ENCODE peak calls at places on chromosomes 1 and 21, in six cellular contexts. Q, R, B, J, K and L are unnamed samples.

GRCh38 chr1:33096358-33097005 is 15.5 kb downstream of the AZIN2 start:
- DNase-seq in Q (no peak), R (no peak), B (no peak), J (peak; percentile 37), K (no peak), L (no peak)

GRCh38 chr1:61181016-61181560 is 98.7 kb downstream of the NFIA start:
- DNase-seq in Q (no peak), R (no peak), B (no peak), J (no peak), K (no peak), L (no peak)

GRCh38 chr21:42118901-42119300 is 47.8 kb downstream of the UMODL1 start:
- DNase-seq in Q (no peak), R (no peak), B (no peak), J (no peak), K (no peak), L (no peak)

GRCh38 chr1:177790566-177790965 is 179.3 kb downstream of the SEC16B start:
- DNase-seq in Q (no peak), R (no peak), B (no peak), J (no peak), K (no peak), L (no peak)

GRCh38 chr1:226725870-226726212 is 13.2 kb downstream of the ITPKB start:
- DNase-seq in Q (no peak), R (no peak), B (no peak), J (no peak), K (no peak), L (no peak)

GRCh38 chr1:53715478-53715877 is 23.5 kb downstream of the GLIS1 start:
- DNase-seq in Q (no peak), R (no peak), B (no peak), J (no peak), K (peak; percentile 32), L (no peak)

GRCh38 chr1:35573198-35573775 is at the start of gene TFAP2E:
- DNase-seq in Q (peak; percentile 88), R (no peak), B (no peak), J (peak; percentile 46), K (peak; percentile 57), L (no peak)

GRCh38 chr21:16280731-16281130 is 550.9 kb downstream of the USP25 start:
- DNase-seq in Q (no peak), R (no peak), B (no peak), J (no peak), K (no peak), L (no peak)

GRCh38 chr1:20491178-20491577 is 5.2 kb upstream of the CAMK2N1 start:
- DNase-seq in Q (no peak), R (no peak), B (peak; percentile 35), J (no peak), K (no peak), L (no peak)

GRCh38 chr21:36839123-36839522 is 127.3 kb downstream of the HLCS start:
- DNase-seq in Q (no peak), R (no peak), B (no peak), J (peak; percentile 68), K (no peak), L (no peak)

GRCh38 chr1:19704247-19705113 is 39.8 kb downstream of the HTR6 start:
- DNase-seq in Q (peak; percentile 79), R (peak; percentile 80), B (peak; percentile 78), J (peak; percentile 70), K (peak; percentile 75), L (no peak)

DNA sequence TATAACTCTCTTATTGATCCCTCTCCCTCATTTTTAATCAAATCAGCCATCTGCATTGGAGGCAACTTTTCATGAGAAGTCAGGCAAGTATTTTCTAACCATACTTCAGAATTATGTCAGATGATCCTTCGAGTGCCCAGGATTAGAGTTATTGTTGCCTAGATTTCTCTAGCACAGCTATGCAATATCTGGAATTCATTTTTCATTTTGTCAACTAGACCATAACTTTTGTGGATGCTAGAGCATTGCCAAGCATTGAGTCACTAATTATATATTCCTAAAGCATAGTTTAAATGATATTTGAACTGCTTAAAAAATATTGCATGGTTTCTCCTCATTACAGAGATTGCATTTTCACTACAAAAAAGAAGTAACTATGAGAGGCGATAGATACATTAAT is 21.2 kb downstream of the HFM1 start:
- DNase-seq in Q (no peak), R (no peak), B (no peak), J (no peak), K (no peak), L (no peak)
- TF ChIP-seq CTCF in Q (no peak), R (no peak), B (no peak), J (no peak), K (no peak), L (no peak)

GRCh38 chr21:45076245-45076661 is 1.9 kb downstream of the ADARB1 start:
- DNase-seq in Q (no peak), R (peak; percentile 38), B (no peak), J (peak; percentile 12), K (no peak), L (no peak)
- TF ChIP-seq CTCF in Q (no peak), R (no peak), B (no peak), J (no peak), K (no peak), L (no peak)

DNA sequence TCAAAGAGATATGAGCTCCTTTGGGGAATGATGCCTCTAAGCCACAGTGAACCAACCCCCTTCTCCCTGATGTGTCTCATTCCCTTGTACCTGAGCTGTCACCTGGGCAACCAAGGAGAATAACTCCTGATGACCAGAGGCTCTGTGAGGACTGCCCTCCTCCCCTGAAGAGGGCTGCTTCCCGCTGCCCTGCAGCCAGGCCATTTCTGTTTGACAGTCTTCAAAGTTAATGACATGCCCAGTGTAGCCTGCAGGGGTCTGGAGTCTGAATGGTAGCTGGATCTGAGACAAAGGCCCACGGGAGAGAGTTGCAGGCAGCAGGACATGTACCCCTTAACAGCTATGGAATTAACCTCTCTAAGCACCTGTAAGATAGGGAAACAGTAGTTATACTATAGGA is 3.4 kb upstream of the SLFNL1 start:
- DNase-seq in Q (no peak), R (no peak), B (peak; percentile 39), J (no peak), K (no peak), L (no peak)
- TF ChIP-seq CTCF in Q (no peak), R (no peak), B (no peak), J (no peak), K (no peak), L (no peak)

GRCh38 chr1:118247593-118247992 is 62.6 kb upstream of the SPAG17 start:
- DNase-seq in Q (no peak), R (no peak), B (no peak), J (no peak), K (no peak), L (no peak)
- TF ChIP-seq CTCF in Q (no peak), R (no peak), B (no peak), J (peak; percentile 37), K (peak; percentile 16), L (peak; percentile 59)

GRCh38 chr1:167533851-167534300 is 15.5 kb upstream of the CD247 start:
- DNase-seq in Q (peak; percentile 76), R (peak; percentile 77), B (no peak), J (peak; percentile 53), K (peak; percentile 69), L (no peak)

GRCh38 chr1:167541013-167541412 is 12.5 kb downstream of the CREG1 start:
- DNase-seq in Q (no peak), R (no peak), B (no peak), J (no peak), K (no peak), L (no peak)

GRCh38 chr1:167541610-167542009 is 12.0 kb downstream of the CREG1 start:
- DNase-seq in Q (no peak), R (no peak), B (no peak), J (no peak), K (no peak), L (no peak)

GRCh38 chr1:167542109-167543032 is 11.2 kb downstream of the CREG1 start:
- DNase-seq in Q (no peak), R (no peak), B (no peak), J (no peak), K (no peak), L (no peak)

GRCh38 chr1:167538657-167539056 is 14.9 kb downstream of the CREG1 start:
- DNase-seq in Q (no peak), R (no peak), B (no peak), J (no peak), K (no peak), L (no peak)
- TF ChIP-seq CTCF in Q (no peak), R (no peak), B (no peak), J (no peak), K (no peak), L (no peak)

GRCh38 chr1:9400425-9401079 is 107.9 kb downstream of the SPSB1 start:
- DNase-seq in Q (no peak), R (no peak), B (no peak), J (peak; percentile 46), K (no peak), L (no peak)
- TF ChIP-seq CTCF in Q (no peak), R (no peak), B (no peak), J (no peak), K (no peak), L (peak; percentile 16)

GRCh38 chr1:2642560-2643413 is 10.0 kb upstream of the MMEL1 start:
- DNase-seq in Q (peak; percentile 95), R (peak; percentile 96), B (peak; percentile 93), J (peak; percentile 85), K (peak; percentile 92), L (peak; percentile 14)
- TF ChIP-seq CTCF in Q (peak; percentile 25), R (no peak), B (no peak), J (peak; percentile 25), K (no peak), L (peak; percentile 30)

GRCh38 chr1:176338897-176339296 is 124.1 kb upstream of the PAPPA2 start:
- DNase-seq in Q (no peak), R (no peak), B (no peak), J (no peak), K (no peak), L (no peak)
- TF ChIP-seq CTCF in Q (no peak), R (no peak), B (no peak), J (no peak), K (no peak), L (no peak)